ENCODE peak calls at places on chromosomes 13 and 19, in six cellular contexts. X is neuronal stem cell, T is H9, S is IMR-90, D is mesenchymal stem cell, M is H1. B is an unnamed sample.

GRCh38 chr13:89878904-89879303 is 1468.6 kb upstream of the MIR17HG start:
- DNase-seq in M (no peak), T (no peak), S (no peak), D (no peak), X (no peak), B (no peak)

GRCh38 chr19:6587998-6588507 is 2.9 kb downstream of the CD70 start:
- DNase-seq in D (no peak), X (no peak), T (no peak), M (peak; percentile 45), S (no peak), B (peak; percentile 34)

GRCh38 chr13:94309997-94310842 is 169.3 kb downstream of the DCT start:
- DNase-seq in S (peak; percentile 96), X (no peak), M (no peak), T (no peak), D (peak; percentile 92), B (no peak)

GRCh38 chr19:8050274-8051096 is 2.1 kb upstream of the CCL25 start:
- DNase-seq in D (peak; percentile 77), S (peak; percentile 55), T (peak; percentile 99), M (peak; percentile 100), X (peak; percentile 98), B (peak; percentile 99)

GRCh38 chr19:55069137-55069858 is 6.3 kb upstream of the RDH13 start:
- DNase-seq in D (peak; percentile 32), X (no peak), T (peak; percentile 86), S (no peak), M (peak; percentile 68), B (peak; percentile 96)

GRCh38 chr19:12834976-12835757 is 788 bp upstream of the RTBDN start:
- DNase-seq in M (peak; percentile 88), T (peak; percentile 73), X (no peak), S (no peak), D (no peak), B (peak; percentile 52)

GRCh38 chr13:26985285-26985878 is 186.2 kb downstream of the USP12 start:
- DNase-seq in D (peak; percentile 82), S (peak; percentile 80), T (peak; percentile 57), M (peak; percentile 71), X (peak; percentile 74), B (peak; percentile 74)

GRCh38 chr19:1266818-1267440 is 2.2 kb upstream of the CIRBP start:
- DNase-seq in D (no peak), S (no peak), T (peak; percentile 73), M (peak; percentile 97), X (no peak), B (peak; percentile 55)

GRCh38 chr19:55165952-55166529 is 372 bp downstream of the DNAAF3 start:
- DNase-seq in T (peak; percentile 93), S (peak; percentile 56), M (peak; percentile 91), D (peak; percentile 87), X (peak; percentile 81), B (peak; percentile 96)

GRCh38 chr19:2974342-2974932 is 2.9 kb upstream of the TLE6 start:
- DNase-seq in X (no peak), S (no peak), T (no peak), D (peak; percentile 48), M (no peak), B (no peak)

GRCh38 chr13:49495783-49496762 is at the start of gene PHF11:
- DNase-seq in S (peak; percentile 76), X (peak; percentile 46), T (peak; percentile 74), D (peak; percentile 89), M (peak; percentile 83), B (peak; percentile 84)

GRCh38 chr19:30428856-30429255 is 56.7 kb downstream of the ZNF536 start:
- DNase-seq in X (no peak), T (no peak), D (no peak), M (peak; percentile 20), S (no peak), B (no peak)

GRCh38 chr19:8358948-8359347 is 5.0 kb upstream of the ANGPTL4 start:
- DNase-seq in T (no peak), X (no peak), D (no peak), M (no peak), S (no peak), B (no peak)

DNA sequence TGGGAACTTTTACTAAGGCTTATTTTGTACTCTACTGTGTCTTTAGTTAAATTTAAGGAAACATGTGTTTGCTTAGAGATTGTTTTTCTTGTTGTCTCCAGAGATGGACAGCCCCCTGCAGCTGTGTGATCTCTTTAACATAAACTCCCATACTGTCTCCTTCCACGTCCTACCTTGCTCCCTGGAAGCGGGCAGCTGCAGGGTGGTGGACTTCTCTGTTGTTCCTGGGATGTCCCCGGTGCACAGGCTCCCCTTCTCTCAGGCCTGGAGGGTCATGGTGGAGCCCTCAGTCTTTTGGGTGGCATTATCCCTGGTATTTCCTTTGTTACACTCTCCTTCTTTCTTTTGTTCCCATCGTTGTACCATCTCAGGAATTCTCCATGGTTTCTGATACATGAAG is 212.1 kb upstream of the SPRY2 start:
- DNase-seq in X (no peak), D (no peak), T (no peak), S (no peak), M (no peak), B (no peak)
- H3K4ac ChIP-seq in X (no peak overlapping the region), D (no peak overlapping the region), T (no peak overlapping the region), S (no peak overlapping the region), M (no peak overlapping the region), B (no peak overlapping the region)

GRCh38 chr13:30108216-30108912 is 199.0 kb downstream of the KATNAL1 start:
- DNase-seq in X (no peak), M (no peak), S (no peak), D (no peak), T (no peak), B (no peak)

GRCh38 chr13:30109471-30110135 is 197.7 kb downstream of the KATNAL1 start:
- DNase-seq in X (no peak), T (no peak), M (no peak), S (no peak), D (no peak), B (no peak)

GRCh38 chr13:30111810-30112209 is 195.5 kb downstream of the KATNAL1 start:
- DNase-seq in M (no peak), S (no peak), X (no peak), D (peak; percentile 44), T (peak; percentile 54), B (peak; percentile 54)

GRCh38 chr13:30108913-30109237 is 198.5 kb downstream of the KATNAL1 start:
- DNase-seq in M (no peak), S (no peak), T (no peak), D (no peak), X (no peak), B (no peak)

DNA sequence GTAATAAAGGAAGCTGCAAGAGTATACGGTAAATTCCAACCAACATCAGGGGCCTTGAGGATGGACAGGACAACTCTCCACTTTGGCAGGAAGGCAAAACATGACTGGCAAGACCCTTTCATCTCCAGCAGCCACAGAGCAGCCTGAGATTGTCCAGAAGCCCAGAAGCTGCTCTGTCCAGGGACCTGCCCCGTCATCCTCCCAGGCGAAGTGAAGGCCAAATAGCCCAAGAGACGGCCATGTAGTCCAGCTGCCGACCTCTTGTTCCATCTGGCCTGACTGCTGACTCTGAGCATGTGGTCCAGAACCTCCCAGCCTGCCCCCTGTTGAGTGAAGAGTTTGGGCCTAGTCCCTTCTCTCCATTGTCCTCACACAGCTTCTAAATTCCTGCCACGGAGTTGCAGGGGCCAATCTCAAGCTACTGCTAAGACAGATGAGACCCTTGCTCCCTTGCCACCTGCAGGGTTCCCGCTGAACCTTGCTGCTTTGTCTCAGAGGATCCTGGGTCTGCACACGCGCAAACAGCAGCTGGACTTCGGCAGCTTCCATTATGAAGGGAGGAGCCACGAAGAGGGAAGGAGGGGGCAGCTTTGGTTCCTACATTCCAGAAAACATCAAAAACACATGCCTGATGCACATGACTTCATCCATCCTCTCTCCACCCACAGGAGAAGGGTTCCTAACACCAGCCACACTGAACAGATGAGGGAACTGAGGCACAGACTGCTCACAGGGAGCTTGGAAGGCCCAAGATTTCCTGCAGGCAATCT is 196.9 kb downstream of the KATNAL1 start:
- DNase-seq in X (no peak), M (no peak), D (peak; percentile 42), T (no peak), S (no peak), B (no peak)
- H2BK5ac ChIP-seq in X (no peak overlapping the region), M (no peak overlapping the region), D (no peak overlapping the region), T (no peak overlapping the region), S (no peak overlapping the region), B (no peak overlapping the region)

GRCh38 chr19:43782689-43783231 is 2.0 kb upstream of the KCNN4 start:
- DNase-seq in S (no peak), X (no peak), T (no peak), D (no peak), M (no peak), B (no peak)
- H3K23ac ChIP-seq in S (no peak overlapping the region), X (no peak overlapping the region), T (no peak overlapping the region), D (no peak overlapping the region), M (no peak overlapping the region), B (no peak overlapping the region)

GRCh38 chr19:49597703-49597974 is 6.7 kb downstream of the PRR12 start:
- DNase-seq in D (no peak), M (no peak), S (no peak), X (no peak), T (no peak), B (no peak)
- H3K4ac ChIP-seq in D (no peak overlapping the region), M (no peak overlapping the region), S (no peak overlapping the region), X (no peak overlapping the region), T (no peak overlapping the region), B (no peak overlapping the region)

DNA sequence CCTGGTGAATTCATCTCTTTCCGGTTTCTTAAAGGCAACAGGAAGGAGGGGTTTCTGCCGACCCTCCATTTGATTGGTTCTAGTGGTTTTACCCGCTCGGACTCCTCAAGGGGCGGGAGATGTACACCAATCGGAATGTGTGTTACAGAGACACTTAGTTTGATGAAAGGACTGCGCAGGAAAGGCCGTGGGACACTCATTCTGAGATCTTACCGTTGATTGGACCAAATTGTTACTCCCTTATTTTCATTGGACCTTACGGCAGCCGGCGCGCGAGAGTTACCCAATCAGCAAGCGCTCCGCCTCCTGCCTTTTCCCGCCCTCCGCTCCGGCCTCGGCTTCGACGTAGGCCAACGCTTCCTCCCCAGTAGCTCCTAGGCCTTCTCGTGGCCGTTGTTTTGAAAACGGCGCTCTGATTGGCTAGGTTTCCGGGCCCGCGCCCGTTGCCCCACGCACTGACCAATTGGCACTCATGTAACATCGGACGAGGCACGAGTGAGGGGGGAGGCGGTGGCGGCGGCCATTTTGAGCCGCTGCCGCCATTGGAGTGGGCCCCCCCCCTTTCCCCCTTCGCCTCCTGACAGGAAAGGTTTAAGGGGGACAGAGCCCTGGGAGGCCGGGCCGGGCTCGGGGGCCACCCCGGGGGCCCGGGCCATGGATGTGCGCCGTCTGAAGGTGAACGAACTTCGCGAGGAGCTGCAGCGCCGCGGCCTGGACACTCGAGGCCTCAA is at the start of gene HNRNPUL1:
- DNase-seq in T (peak; percentile 99), X (peak; percentile 100), M (peak; percentile 100), D (peak; percentile 100), S (peak; percentile 100), B (peak; percentile 100)
- H2BK5ac ChIP-seq in T (peak within 1 kb of the TSS; percentile 92), X (peak within 1 kb of the TSS; percentile 99), M (peak within 1 kb of the TSS; percentile 97), D (peak within 1 kb of the TSS; percentile 98), S (peak within 1 kb of the TSS; percentile 89), B (peak within 1 kb of the TSS; percentile 58)